ENCODE peak calls at places on chromosomes 13 and 19, in four cellular contexts. One of them, this sample, is unnamed.

GRCh38 chr19:54317108-54317964 is 4.4 kb upstream of the LILRA5 start:
- DNase-seq in HepG2: no peak
- DNase-seq in K562: no peak
- DNase-seq in GM12878: no peak
- DNase-seq in this sample: no peak

GRCh38 chr19:16161848-16162247 is 11.5 kb downstream of the CIB3 start:
- DNase-seq in GM12878: no peak
- DNase-seq in HepG2: no peak
- DNase-seq in K562: no peak
- DNase-seq in this sample: no peak

GRCh38 chr13:35995136-35995535 is 136.0 kb downstream of the DCLK1 start:
- DNase-seq in GM12878: no peak
- DNase-seq in K562: no peak
- DNase-seq in HepG2: no peak
- DNase-seq in this sample: no peak

GRCh38 chr19:23033721-23034120 is 30.7 kb upstream of the ZNF728 start:
- DNase-seq in HepG2: no peak
- DNase-seq in GM12878: no peak
- DNase-seq in K562: no peak
- DNase-seq in this sample: no peak

GRCh38 chr13:74067818-74068217 is 66.4 kb downstream of the KLF12 start:
- DNase-seq in K562: no peak
- DNase-seq in HepG2: no peak
- DNase-seq in GM12878: no peak
- DNase-seq in this sample: no peak

GRCh38 chr13:49116873-49117272 is 103.3 kb upstream of the MLNR start:
- DNase-seq in HepG2: no peak
- DNase-seq in GM12878: no peak
- DNase-seq in K562: no peak
- DNase-seq in this sample: no peak

GRCh38 chr19:58294743-58295374 is 10.3 kb upstream of the ERVK3-1 start:
- DNase-seq in HepG2: no peak
- DNase-seq in K562: no peak
- DNase-seq in GM12878: no peak
- DNase-seq in this sample: no peak

GRCh38 chr19:48196933-48197665 is 26.6 kb downstream of the ZSWIM9 start:
- DNase-seq in K562: no peak
- DNase-seq in GM12878: no peak
- DNase-seq in HepG2: no peak
- DNase-seq in this sample: no peak

GRCh38 chr13:19681517-19681916 is 48.1 kb downstream of the MPHOSPH8 start:
- DNase-seq in GM12878: no peak
- DNase-seq in K562: no peak
- DNase-seq in HepG2: no peak
- DNase-seq in this sample: no peak

GRCh38 chr13:77329133-77330008 is 2.5 kb upstream of the MYCBP2 start:
- DNase-seq in GM12878: peak; percentile 98
- DNase-seq in K562: peak; percentile 89
- DNase-seq in HepG2: peak; percentile 85
- DNase-seq in this sample: peak; percentile 89

GRCh38 chr19:29006057-29006735 is 206.8 kb downstream of the UQCRFS1 start:
- DNase-seq in HepG2: no peak
- DNase-seq in GM12878: no peak
- DNase-seq in K562: no peak
- DNase-seq in this sample: no peak

GRCh38 chr13:113782472-113782871 is 23.4 kb downstream of the TMEM255B start:
- DNase-seq in GM12878: no peak
- DNase-seq in K562: no peak
- DNase-seq in HepG2: no peak
- DNase-seq in this sample: no peak

GRCh38 chr13:110912651-110913051 is 2.2 kb downstream of the ANKRD10 start:
- DNase-seq in HepG2: peak; percentile 54
- DNase-seq in GM12878: no peak
- DNase-seq in K562: peak; percentile 22
- DNase-seq in this sample: no peak

GRCh38 chr19:42402376-42403116 is 12.4 kb upstream of the CNFN start:
- DNase-seq in HepG2: no peak
- DNase-seq in K562: no peak
- DNase-seq in GM12878: no peak
- DNase-seq in this sample: no peak

GRCh38 chr19:39372941-39373340 is 18.0 kb downstream of the PAF1 start:
- DNase-seq in GM12878: no peak
- DNase-seq in K562: no peak
- DNase-seq in HepG2: no peak
- DNase-seq in this sample: no peak

GRCh38 chr13:113954046-113954841 is 19.6 kb downstream of the C13orf46 start:
- DNase-seq in K562: no peak
- DNase-seq in GM12878: no peak
- DNase-seq in HepG2: no peak
- DNase-seq in this sample: no peak

GRCh38 chr19:12856684-12857083 is 18.4 kb downstream of the MAST1 start:
- DNase-seq in HepG2: no peak
- DNase-seq in GM12878: no peak
- DNase-seq in K562: no peak
- DNase-seq in this sample: no peak

GRCh38 chr13:93956416-93956815 is 523.1 kb downstream of the DCT start:
- DNase-seq in HepG2: no peak
- DNase-seq in GM12878: no peak
- DNase-seq in K562: no peak
- DNase-seq in this sample: no peak
- TF ChIP-seq FOXK2 in HepG2: no peak
- TF ChIP-seq FOXK2 in GM12878: no peak
- TF ChIP-seq FOXK2 in K562: no peak
- TF ChIP-seq FOXK2 in this sample: no peak

GRCh38 chr13:106917024-106917491 is 349.1 kb upstream of the ARGLU1 start:
- DNase-seq in HepG2: no peak
- DNase-seq in K562: no peak
- DNase-seq in GM12878: no peak
- DNase-seq in this sample: no peak
- TF ChIP-seq FOXK2 in HepG2: no peak
- TF ChIP-seq FOXK2 in K562: no peak
- TF ChIP-seq FOXK2 in GM12878: no peak
- TF ChIP-seq FOXK2 in this sample: no peak

DNA sequence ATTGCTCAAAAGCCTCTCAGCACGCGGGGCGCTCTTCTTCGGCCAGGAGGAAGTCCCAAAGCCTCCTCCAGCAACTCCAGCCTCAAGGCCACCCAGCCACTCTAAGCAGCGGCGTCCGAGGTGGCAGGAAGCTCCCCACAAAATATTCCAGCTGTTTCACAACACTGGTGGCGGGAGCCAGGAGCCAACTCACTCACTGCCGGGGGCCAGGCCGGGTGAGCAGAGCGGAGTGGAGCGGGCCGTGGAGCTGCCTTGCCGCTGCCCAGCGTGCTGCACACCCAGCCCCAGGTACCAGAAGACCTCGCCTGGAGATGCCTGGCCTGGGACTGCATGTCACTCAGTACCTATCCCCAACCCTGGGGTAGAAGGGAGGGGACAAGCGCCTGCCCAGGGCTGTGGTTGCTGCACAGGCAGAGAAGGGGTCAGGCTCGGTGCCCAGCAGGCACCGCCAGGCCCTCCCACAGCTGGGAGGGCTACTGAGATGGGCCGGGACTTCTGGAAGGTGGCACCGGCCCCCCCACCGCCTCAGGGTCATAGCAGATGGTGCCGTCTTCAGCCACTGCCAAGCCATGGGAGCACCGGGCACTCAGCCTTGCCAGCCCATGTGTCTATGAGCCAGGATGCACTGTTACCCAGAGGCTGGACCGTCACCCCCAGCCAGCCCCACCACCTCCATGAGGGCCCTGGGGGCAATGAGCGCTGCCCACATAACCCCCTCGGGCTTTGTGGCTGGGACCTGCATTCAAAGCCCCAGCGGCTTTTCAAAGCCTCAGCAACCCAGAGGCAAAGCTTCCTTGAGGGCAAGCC is 59.2 kb downstream of the MLLT1 start:
- DNase-seq in HepG2: no peak
- DNase-seq in GM12878: no peak
- DNase-seq in K562: no peak
- DNase-seq in this sample: no peak
- TF ChIP-seq FOXK2 in HepG2: no peak
- TF ChIP-seq FOXK2 in GM12878: no peak
- TF ChIP-seq FOXK2 in K562: no peak
- TF ChIP-seq FOXK2 in this sample: no peak

GRCh38 chr13:30744686-30745085 is 9.3 kb downstream of the ALOX5AP start:
- DNase-seq in GM12878: no peak
- DNase-seq in HepG2: peak; percentile 36
- DNase-seq in K562: no peak
- DNase-seq in this sample: no peak

GRCh38 chr13:30743319-30744055 is 8.1 kb downstream of the ALOX5AP start:
- DNase-seq in K562: no peak
- DNase-seq in GM12878: no peak
- DNase-seq in HepG2: peak; percentile 10
- DNase-seq in this sample: no peak

GRCh38 chr13:30745917-30746686 is 10.8 kb downstream of the ALOX5AP start:
- DNase-seq in HepG2: peak; percentile 65
- DNase-seq in GM12878: no peak
- DNase-seq in K562: no peak
- DNase-seq in this sample: no peak

GRCh38 chr13:30742896-30743295 is 7.6 kb downstream of the ALOX5AP start:
- DNase-seq in GM12878: no peak
- DNase-seq in K562: no peak
- DNase-seq in HepG2: no peak
- DNase-seq in this sample: no peak

GRCh38 chr13:30744056-30744684 is 8.8 kb downstream of the ALOX5AP start:
- DNase-seq in GM12878: peak; percentile 95
- DNase-seq in HepG2: peak; percentile 54
- DNase-seq in K562: peak; percentile 6
- DNase-seq in this sample: no peak
- TF ChIP-seq FOXK2 in GM12878: no peak
- TF ChIP-seq FOXK2 in HepG2: no peak
- TF ChIP-seq FOXK2 in K562: no peak
- TF ChIP-seq FOXK2 in this sample: no peak

GRCh38 chr13:101417501-101417900 is 1.2 kb upstream of the NALCN start:
- DNase-seq in GM12878: no peak
- DNase-seq in HepG2: no peak
- DNase-seq in K562: no peak
- DNase-seq in this sample: no peak

GRCh38 chr13:101412076-101412475 is 4.2 kb downstream of the NALCN start:
- DNase-seq in K562: no peak
- DNase-seq in HepG2: no peak
- DNase-seq in GM12878: no peak
- DNase-seq in this sample: no peak

GRCh38 chr13:101415358-101416174 is 742 bp downstream of the NALCN start:
- DNase-seq in K562: no peak
- DNase-seq in GM12878: no peak
- DNase-seq in HepG2: no peak
- DNase-seq in this sample: no peak

GRCh38 chr13:101417043-101417406 is 717 bp upstream of the NALCN start:
- DNase-seq in GM12878: no peak
- DNase-seq in HepG2: no peak
- DNase-seq in K562: no peak
- DNase-seq in this sample: peak; percentile 3

DNA sequence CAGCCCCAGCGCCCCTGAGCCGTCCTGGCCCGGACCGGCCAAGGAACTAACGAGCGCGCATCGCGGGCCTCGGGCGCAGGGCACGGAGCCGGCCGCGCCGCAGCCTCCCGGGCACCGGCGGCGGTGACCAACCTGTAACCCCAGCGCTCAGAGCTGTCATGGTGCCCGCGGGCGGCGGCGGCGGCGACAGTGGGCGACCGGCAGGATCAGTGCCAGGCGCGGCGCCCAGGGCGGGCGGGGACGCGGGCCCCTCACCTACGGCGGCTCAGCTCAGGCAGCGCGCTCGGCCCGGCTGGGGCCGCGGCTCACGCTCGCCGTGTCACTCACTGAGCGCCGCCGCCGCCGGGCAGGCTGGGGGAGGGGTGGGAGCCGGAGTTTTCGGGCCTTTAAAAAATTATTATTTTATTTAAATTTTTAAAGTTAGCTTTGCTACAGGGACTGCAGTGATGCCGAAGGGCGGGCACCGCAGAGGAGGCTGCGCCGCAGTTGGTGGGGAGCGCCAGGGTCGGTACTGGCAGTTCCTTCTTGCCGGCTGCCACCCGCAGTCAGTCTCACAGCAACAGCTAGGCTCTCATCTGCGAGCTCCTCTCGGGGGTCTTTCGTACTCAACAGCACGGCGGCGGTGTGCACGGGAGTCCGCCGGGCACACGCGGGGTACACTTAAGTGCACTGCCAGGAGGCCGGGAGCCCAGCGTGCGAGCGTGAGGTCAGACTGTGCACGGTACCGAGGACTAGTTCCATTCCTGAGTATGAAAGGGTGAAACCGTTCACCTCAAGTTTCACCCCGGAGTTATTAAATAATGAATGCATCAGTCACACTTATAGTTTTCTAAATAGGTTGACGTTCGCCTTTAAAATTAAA is at the start of gene NALCN:
- DNase-seq in GM12878: no peak
- DNase-seq in HepG2: no peak
- DNase-seq in K562: no peak
- DNase-seq in this sample: peak; percentile 16
- TF ChIP-seq FOXK2 in GM12878: no peak
- TF ChIP-seq FOXK2 in HepG2: no peak
- TF ChIP-seq FOXK2 in K562: no peak
- TF ChIP-seq FOXK2 in this sample: no peak

GRCh38 chr13:46172531-46172991 is 9.4 kb downstream of the LCP1 start:
- DNase-seq in GM12878: no peak
- DNase-seq in K562: no peak
- DNase-seq in HepG2: no peak
- DNase-seq in this sample: no peak
- TF ChIP-seq FOXK2 in GM12878: no peak
- TF ChIP-seq FOXK2 in K562: no peak
- TF ChIP-seq FOXK2 in HepG2: no peak
- TF ChIP-seq FOXK2 in this sample: no peak

GRCh38 chr19:17282488-17283256 is 971 bp downstream of the ANKLE1 start:
- DNase-seq in GM12878: peak; percentile 46
- DNase-seq in K562: peak; percentile 91
- DNase-seq in HepG2: peak; percentile 69
- DNase-seq in this sample: peak; percentile 87
- TF ChIP-seq FOXK2 in GM12878: no peak
- TF ChIP-seq FOXK2 in K562: no peak
- TF ChIP-seq FOXK2 in HepG2: no peak
- TF ChIP-seq FOXK2 in this sample: no peak

DNA sequence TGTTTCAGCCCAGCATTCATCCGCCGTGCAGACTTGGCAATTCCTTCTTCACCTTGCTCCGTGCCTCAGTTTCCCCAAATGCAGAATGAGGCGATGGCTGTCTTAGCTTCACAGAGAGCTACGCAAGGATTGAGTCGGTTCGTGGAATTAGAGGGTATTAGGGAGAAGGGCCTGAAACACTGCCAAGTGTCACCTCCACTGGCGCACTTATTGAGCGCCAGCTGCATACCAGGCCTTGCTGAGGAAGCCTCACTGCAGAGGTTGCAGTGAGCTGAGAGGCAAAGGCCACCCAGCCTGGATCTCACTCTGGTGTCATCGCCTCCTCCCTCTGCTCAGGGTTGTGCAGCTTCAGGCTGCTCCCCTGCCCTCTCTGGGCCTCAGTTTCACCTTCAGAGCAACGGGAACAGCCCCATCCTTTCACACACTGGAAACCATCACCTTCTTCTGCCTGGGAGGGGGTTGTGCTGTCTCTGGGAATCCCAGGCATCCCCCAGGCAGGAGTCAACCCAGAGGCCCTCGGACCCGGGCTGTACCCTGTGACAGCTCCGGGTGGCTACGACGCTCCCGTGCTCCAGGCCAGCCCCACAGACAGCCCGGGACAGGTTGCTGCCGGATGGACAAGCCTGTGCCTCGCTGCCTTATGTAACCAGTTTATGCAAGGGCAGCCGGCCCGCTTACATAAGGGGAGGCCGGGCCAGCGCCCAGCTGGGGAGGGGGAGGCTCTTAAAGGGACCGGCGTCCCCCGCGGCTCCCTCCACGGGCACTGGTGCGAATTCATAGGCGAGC is 31.9 kb downstream of the NFIC start:
- DNase-seq in GM12878: no peak
- DNase-seq in HepG2: peak; percentile 77
- DNase-seq in K562: no peak
- DNase-seq in this sample: no peak
- TF ChIP-seq FOXK2 in GM12878: no peak
- TF ChIP-seq FOXK2 in HepG2: no peak
- TF ChIP-seq FOXK2 in K562: no peak
- TF ChIP-seq FOXK2 in this sample: no peak

This sample was measured in HEK293T.